ENCODE peak calls at places on chromosomes 2 and 18, in nine cellular contexts. One of them, this sample, is unnamed.

GRCh38 chr2:52342458-52342857 is 1310.5 kb upstream of the NRXN1 start:
- DNase-seq in neural crest cell: no peak
- DNase-seq in endothelial cell: no peak
- DNase-seq in AG10803: no peak
- DNase-seq in HFF-Myc: no peak
- DNase-seq in GM13977: no peak
- DNase-seq in omental fat pad: no peak
- DNase-seq in colonic mucosa: no peak
- DNase-seq in AG09309: no peak
- DNase-seq in this sample: no peak

GRCh38 chr18:7978834-7979233 is 411.7 kb downstream of the PTPRM start:
- DNase-seq in AG09309: no peak
- DNase-seq in HFF-Myc: no peak
- DNase-seq in GM13977: no peak
- DNase-seq in omental fat pad: no peak
- DNase-seq in colonic mucosa: no peak
- DNase-seq in endothelial cell: no peak
- DNase-seq in AG10803: no peak
- DNase-seq in neural crest cell: no peak
- DNase-seq in this sample: no peak

GRCh38 chr2:28720345-28720744 is 31.3 kb upstream of the PPP1CB start:
- DNase-seq in endothelial cell: no peak
- DNase-seq in HFF-Myc: no peak
- DNase-seq in neural crest cell: no peak
- DNase-seq in AG10803: no peak
- DNase-seq in AG09309: no peak
- DNase-seq in omental fat pad: no peak
- DNase-seq in GM13977: no peak
- DNase-seq in colonic mucosa: no peak
- DNase-seq in this sample: no peak

GRCh38 chr2:111900859-111901258 is 2.5 kb downstream of the MERTK start:
- DNase-seq in HFF-Myc: no peak
- DNase-seq in AG09309: no peak
- DNase-seq in neural crest cell: no peak
- DNase-seq in colonic mucosa: peak
- DNase-seq in endothelial cell: peak
- DNase-seq in omental fat pad: no peak
- DNase-seq in GM13977: no peak
- DNase-seq in AG10803: no peak
- DNase-seq in this sample: no peak

GRCh38 chr2:219783551-219783950 is 156.1 kb downstream of the SLC4A3 start:
- DNase-seq in GM13977: no peak
- DNase-seq in omental fat pad: no peak
- DNase-seq in HFF-Myc: peak
- DNase-seq in neural crest cell: no peak
- DNase-seq in AG10803: peak
- DNase-seq in colonic mucosa: no peak
- DNase-seq in endothelial cell: no peak
- DNase-seq in AG09309: no peak
- DNase-seq in this sample: no peak

GRCh38 chr2:215542690-215543089 is 106.8 kb upstream of the FN1 start:
- DNase-seq in AG10803: no peak
- DNase-seq in omental fat pad: no peak
- DNase-seq in GM13977: no peak
- DNase-seq in neural crest cell: no peak
- DNase-seq in AG09309: no peak
- DNase-seq in colonic mucosa: no peak
- DNase-seq in endothelial cell: no peak
- DNase-seq in HFF-Myc: no peak
- DNase-seq in this sample: no peak

GRCh38 chr2:14634885-14635871 is 2.7 kb downstream of the LRATD1 start:
- DNase-seq in neural crest cell: peak
- DNase-seq in HFF-Myc: no peak
- DNase-seq in omental fat pad: no peak
- DNase-seq in AG09309: no peak
- DNase-seq in colonic mucosa: peak
- DNase-seq in endothelial cell: peak
- DNase-seq in AG10803: peak
- DNase-seq in GM13977: peak
- DNase-seq in this sample: peak

GRCh38 chr18:79367989-79368388 is 27.7 kb upstream of the NFATC1 start:
- DNase-seq in neural crest cell: no peak
- DNase-seq in colonic mucosa: no peak
- DNase-seq in omental fat pad: no peak
- DNase-seq in AG09309: no peak
- DNase-seq in HFF-Myc: no peak
- DNase-seq in GM13977: no peak
- DNase-seq in AG10803: no peak
- DNase-seq in endothelial cell: no peak
- DNase-seq in this sample: no peak

GRCh38 chr2:180604077-180604476 is 376.3 kb upstream of the UBE2E3 start:
- DNase-seq in GM13977: no peak
- DNase-seq in HFF-Myc: no peak
- DNase-seq in AG09309: no peak
- DNase-seq in omental fat pad: no peak
- DNase-seq in endothelial cell: peak
- DNase-seq in colonic mucosa: peak
- DNase-seq in neural crest cell: no peak
- DNase-seq in AG10803: no peak
- DNase-seq in this sample: no peak

GRCh38 chr2:152038451-152038958 is 60.3 kb downstream of the CACNB4 start:
- DNase-seq in GM13977: no peak
- DNase-seq in endothelial cell: peak
- DNase-seq in omental fat pad: no peak
- DNase-seq in neural crest cell: no peak
- DNase-seq in AG09309: no peak
- DNase-seq in HFF-Myc: no peak
- DNase-seq in colonic mucosa: no peak
- DNase-seq in AG10803: no peak
- DNase-seq in this sample: no peak

GRCh38 chr2:84942964-84943421 is 28.0 kb upstream of the KCMF1 start:
- DNase-seq in GM13977: peak
- DNase-seq in colonic mucosa: no peak
- DNase-seq in endothelial cell: no peak
- DNase-seq in AG10803: peak
- DNase-seq in neural crest cell: no peak
- DNase-seq in omental fat pad: no peak
- DNase-seq in HFF-Myc: no peak
- DNase-seq in AG09309: no peak
- DNase-seq in this sample: no peak

GRCh38 chr2:6139916-6140315 is 447.7 kb downstream of the SOX11 start:
- DNase-seq in GM13977: no peak
- DNase-seq in AG09309: no peak
- DNase-seq in endothelial cell: no peak
- DNase-seq in HFF-Myc: no peak
- DNase-seq in omental fat pad: no peak
- DNase-seq in colonic mucosa: no peak
- DNase-seq in AG10803: no peak
- DNase-seq in neural crest cell: no peak
- DNase-seq in this sample: no peak

GRCh38 chr2:16264491-16264890 is 324.1 kb downstream of the MYCN start:
- DNase-seq in HFF-Myc: no peak
- DNase-seq in colonic mucosa: no peak
- DNase-seq in AG09309: no peak
- DNase-seq in AG10803: no peak
- DNase-seq in omental fat pad: no peak
- DNase-seq in endothelial cell: no peak
- DNase-seq in GM13977: no peak
- DNase-seq in neural crest cell: no peak
- DNase-seq in this sample: no peak

GRCh38 chr2:128318776-128319456 is at the start of gene HS6ST1:
- DNase-seq in colonic mucosa: peak
- DNase-seq in GM13977: peak
- DNase-seq in AG09309: no peak
- DNase-seq in endothelial cell: peak
- DNase-seq in AG10803: peak
- DNase-seq in omental fat pad: no peak
- DNase-seq in HFF-Myc: no peak
- DNase-seq in neural crest cell: peak
- DNase-seq in this sample: peak

GRCh38 chr2:34365937-34366336 is 766.8 kb upstream of the FAM98A start:
- DNase-seq in endothelial cell: peak
- DNase-seq in AG10803: no peak
- DNase-seq in neural crest cell: peak
- DNase-seq in AG09309: no peak
- DNase-seq in omental fat pad: no peak
- DNase-seq in HFF-Myc: no peak
- DNase-seq in colonic mucosa: no peak
- DNase-seq in GM13977: no peak
- DNase-seq in this sample: no peak
- TF ChIP-seq CTCF in endothelial cell: no peak
- TF ChIP-seq CTCF in AG10803: no peak
- TF ChIP-seq CTCF in neural crest cell: no peak
- TF ChIP-seq CTCF in AG09309: no peak
- TF ChIP-seq CTCF in omental fat pad: no peak
- TF ChIP-seq CTCF in HFF-Myc: no peak
- TF ChIP-seq CTCF in colonic mucosa: no peak
- TF ChIP-seq CTCF in GM13977: no peak
- TF ChIP-seq CTCF in this sample: peak

GRCh38 chr2:225002039-225002655 is 40.1 kb downstream of the DOCK10 start:
- DNase-seq in AG09309: no peak
- DNase-seq in omental fat pad: no peak
- DNase-seq in AG10803: peak
- DNase-seq in endothelial cell: peak
- DNase-seq in HFF-Myc: peak
- DNase-seq in neural crest cell: peak
- DNase-seq in colonic mucosa: peak
- DNase-seq in GM13977: peak
- DNase-seq in this sample: no peak

GRCh38 chr2:225004531-225004930 is 37.7 kb downstream of the DOCK10 start:
- DNase-seq in omental fat pad: no peak
- DNase-seq in neural crest cell: no peak
- DNase-seq in AG10803: peak
- DNase-seq in HFF-Myc: no peak
- DNase-seq in endothelial cell: no peak
- DNase-seq in AG09309: no peak
- DNase-seq in GM13977: no peak
- DNase-seq in colonic mucosa: no peak
- DNase-seq in this sample: no peak

GRCh38 chr2:224999784-225000183 is 42.5 kb downstream of the DOCK10 start:
- DNase-seq in colonic mucosa: no peak
- DNase-seq in neural crest cell: no peak
- DNase-seq in HFF-Myc: no peak
- DNase-seq in GM13977: no peak
- DNase-seq in AG10803: peak
- DNase-seq in omental fat pad: no peak
- DNase-seq in endothelial cell: no peak
- DNase-seq in AG09309: no peak
- DNase-seq in this sample: no peak

GRCh38 chr2:225006730-225007129 is 35.5 kb downstream of the DOCK10 start:
- DNase-seq in colonic mucosa: no peak
- DNase-seq in endothelial cell: no peak
- DNase-seq in AG10803: no peak
- DNase-seq in HFF-Myc: no peak
- DNase-seq in omental fat pad: no peak
- DNase-seq in neural crest cell: no peak
- DNase-seq in GM13977: no peak
- DNase-seq in AG09309: no peak
- DNase-seq in this sample: no peak

GRCh38 chr2:225002656-225003045 is 39.6 kb downstream of the DOCK10 start:
- DNase-seq in HFF-Myc: no peak
- DNase-seq in colonic mucosa: peak
- DNase-seq in endothelial cell: no peak
- DNase-seq in neural crest cell: no peak
- DNase-seq in omental fat pad: no peak
- DNase-seq in GM13977: no peak
- DNase-seq in AG09309: no peak
- DNase-seq in AG10803: no peak
- DNase-seq in this sample: no peak
- TF ChIP-seq CTCF in HFF-Myc: no peak
- TF ChIP-seq CTCF in colonic mucosa: no peak
- TF ChIP-seq CTCF in endothelial cell: no peak
- TF ChIP-seq CTCF in neural crest cell: no peak
- TF ChIP-seq CTCF in omental fat pad: no peak
- TF ChIP-seq CTCF in GM13977: peak
- TF ChIP-seq CTCF in AG09309: no peak
- TF ChIP-seq CTCF in AG10803: no peak
- TF ChIP-seq CTCF in this sample: no peak

GRCh38 chr18:49569701-49570100 is 7.8 kb downstream of the LIPG start:
- DNase-seq in HFF-Myc: no peak
- DNase-seq in endothelial cell: no peak
- DNase-seq in omental fat pad: no peak
- DNase-seq in GM13977: no peak
- DNase-seq in AG09309: no peak
- DNase-seq in colonic mucosa: no peak
- DNase-seq in AG10803: no peak
- DNase-seq in neural crest cell: no peak
- DNase-seq in this sample: no peak
- TF ChIP-seq CTCF in HFF-Myc: no peak
- TF ChIP-seq CTCF in endothelial cell: no peak
- TF ChIP-seq CTCF in omental fat pad: no peak
- TF ChIP-seq CTCF in GM13977: no peak
- TF ChIP-seq CTCF in AG09309: no peak
- TF ChIP-seq CTCF in colonic mucosa: no peak
- TF ChIP-seq CTCF in AG10803: no peak
- TF ChIP-seq CTCF in neural crest cell: no peak
- TF ChIP-seq CTCF in this sample: no peak

GRCh38 chr2:135797497-135798274 is 39.3 kb downstream of the LCT start:
- DNase-seq in neural crest cell: peak
- DNase-seq in HFF-Myc: peak
- DNase-seq in colonic mucosa: peak
- DNase-seq in GM13977: peak
- DNase-seq in endothelial cell: peak
- DNase-seq in AG09309: peak
- DNase-seq in AG10803: peak
- DNase-seq in omental fat pad: peak
- DNase-seq in this sample: no peak

GRCh38 chr2:135798275-135798705 is 38.7 kb downstream of the LCT start:
- DNase-seq in HFF-Myc: no peak
- DNase-seq in omental fat pad: no peak
- DNase-seq in AG10803: no peak
- DNase-seq in neural crest cell: no peak
- DNase-seq in colonic mucosa: no peak
- DNase-seq in AG09309: no peak
- DNase-seq in GM13977: no peak
- DNase-seq in endothelial cell: no peak
- DNase-seq in this sample: no peak

GRCh38 chr2:135800513-135801460 is 36.2 kb downstream of the LCT start:
- DNase-seq in endothelial cell: no peak
- DNase-seq in AG10803: no peak
- DNase-seq in GM13977: no peak
- DNase-seq in neural crest cell: no peak
- DNase-seq in AG09309: no peak
- DNase-seq in HFF-Myc: no peak
- DNase-seq in omental fat pad: no peak
- DNase-seq in colonic mucosa: no peak
- DNase-seq in this sample: no peak

GRCh38 chr2:135798762-135799161 is 38.2 kb downstream of the LCT start:
- DNase-seq in omental fat pad: no peak
- DNase-seq in GM13977: no peak
- DNase-seq in HFF-Myc: no peak
- DNase-seq in colonic mucosa: no peak
- DNase-seq in AG10803: no peak
- DNase-seq in endothelial cell: no peak
- DNase-seq in AG09309: no peak
- DNase-seq in neural crest cell: no peak
- DNase-seq in this sample: no peak

DNA sequence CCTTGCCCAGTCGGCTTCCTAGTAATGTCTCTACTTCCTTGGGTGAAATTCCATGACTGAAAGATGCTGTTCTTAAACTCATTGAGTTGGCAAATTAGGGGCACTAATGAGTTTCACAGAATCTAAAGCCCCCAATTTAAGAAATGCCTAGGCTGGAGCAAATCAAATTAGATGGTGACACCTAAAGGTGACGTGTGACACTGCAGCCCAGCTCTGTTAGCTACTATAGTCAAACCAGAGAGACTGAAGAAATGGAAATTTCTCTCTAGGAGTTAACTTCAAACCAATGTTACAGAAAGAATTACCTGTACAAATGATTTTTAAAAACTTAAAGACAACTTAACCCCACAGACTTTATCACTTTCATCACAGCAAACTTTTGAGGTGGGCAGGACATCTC is 37.2 kb downstream of the LCT start:
- DNase-seq in colonic mucosa: no peak
- DNase-seq in endothelial cell: no peak
- DNase-seq in AG10803: no peak
- DNase-seq in neural crest cell: no peak
- DNase-seq in GM13977: no peak
- DNase-seq in HFF-Myc: no peak
- DNase-seq in omental fat pad: no peak
- DNase-seq in AG09309: no peak
- DNase-seq in this sample: no peak
- TF ChIP-seq CTCF in colonic mucosa: no peak
- TF ChIP-seq CTCF in endothelial cell: no peak
- TF ChIP-seq CTCF in AG10803: no peak
- TF ChIP-seq CTCF in neural crest cell: peak
- TF ChIP-seq CTCF in GM13977: no peak
- TF ChIP-seq CTCF in HFF-Myc: peak
- TF ChIP-seq CTCF in omental fat pad: no peak
- TF ChIP-seq CTCF in AG09309: no peak
- TF ChIP-seq CTCF in this sample: peak

This sample was measured in type B pancreatic cell.